ENCODE peak calls at places on chromosomes 11 and 22, in nine cellular contexts. H is stimulated activated CD4-positive, alpha-beta T cell treated with anti-CD3 and anti-CD28 coated beads, Interleukin-1b, Interleukin-23, amount 100 ng/mL, for 4 hours; A is naive B cell; W is HTR-8/SVneo; R is fibroblast of mammary gland; N is ELF-1; L is Kasumi-1; Y is hippocampal formation; Z is cerebellar nuclear complex. X is an unnamed sample.

GRCh38 chr11:1830119-1830499 is 4.7 kb upstream of the SYT8 start:
- DNase-seq in A (no peak), R (no peak), Y (no peak), N (peak), L (no peak), Z (no peak), H (no peak), W (no peak), X (no peak)

GRCh38 chr22:31526275-31526674 is 29.9 kb downstream of the SFI1 start:
- DNase-seq in Z (no peak), Y (no peak), R (no peak), N (no peak), H (no peak), W (no peak), A (peak), L (no peak), X (no peak)

GRCh38 chr11:64850979-64851567 is 6.6 kb upstream of the CDC42BPG start:
- DNase-seq in Z (no peak), H (no peak), A (peak), L (no peak), N (peak), W (no peak), Y (no peak), R (no peak), X (peak)

GRCh38 chr11:17387811-17388210 is 648 bp downstream of the KCNJ11 start:
- DNase-seq in L (no peak), R (no peak), Z (no peak), H (no peak), A (no peak), W (no peak), N (no peak), Y (no peak), X (no peak)

GRCh38 chr11:64186205-64187165 is 514 bp downstream of the STIP1 start:
- DNase-seq in A (no peak), Z (no peak), L (no peak), W (no peak), H (no peak), N (no peak), R (no peak), Y (no peak), X (peak)

GRCh38 chr22:46568102-46568809 is 30.8 kb upstream of the CELSR1 start:
- DNase-seq in Z (no peak), H (no peak), N (no peak), Y (no peak), W (no peak), R (no peak), A (no peak), L (no peak), X (no peak)

GRCh38 chr11:44539971-44540370 is 25.5 kb upstream of the CD82 start:
- DNase-seq in R (no peak), N (no peak), W (no peak), L (no peak), A (no peak), Y (no peak), Z (no peak), H (no peak), X (no peak)

GRCh38 chr11:40292636-40293585 is 1166.5 kb downstream of the LRRC4C start:
- DNase-seq in H (no peak), Z (no peak), L (no peak), R (no peak), Y (no peak), N (no peak), W (no peak), A (no peak), X (no peak)

GRCh38 chr11:88632163-88632562 is 294.6 kb upstream of the CTSC start:
- DNase-seq in L (no peak), H (no peak), W (no peak), Z (no peak), N (no peak), Y (no peak), R (no peak), A (no peak), X (no peak)

GRCh38 chr22:19941365-19942070 is at the start of the genes COMT and TXNRD2:
- DNase-seq in N (peak), W (peak), R (peak), A (peak), H (peak), Z (no peak), L (peak), Y (peak), X (peak)

GRCh38 chr11:3227568-3228444 is 4.4 kb downstream of the MRGPRE start:
- DNase-seq in H (no peak), R (no peak), A (no peak), L (peak), N (no peak), Z (no peak), Y (no peak), W (no peak), X (no peak)

GRCh38 chr22:20777420-20778177 is 3.7 kb downstream of the SERPIND1 start:
- DNase-seq in Z (no peak), W (peak), L (no peak), Y (no peak), A (no peak), R (peak), N (peak), H (no peak), X (no peak)

GRCh38 chr11:84243629-84244263 is 957.6 kb upstream of the CCDC90B start:
- DNase-seq in W (no peak), Z (no peak), L (no peak), A (no peak), Y (no peak), R (no peak), H (no peak), N (no peak), X (no peak)

GRCh38 chr11:4826425-4826824 is 5.3 kb downstream of the OR51F2 start:
- DNase-seq in W (no peak), N (no peak), A (no peak), Z (no peak), Y (no peak), L (no peak), R (peak), H (no peak), X (no peak)

X was measured in OCI-LY7.